ENCODE peak calls at places on chromosomes 11 and 22, in seven cellular contexts. C is sigmoid colon, I is heart left ventricle, L is right lobe of liver, F is A549, P is HCT116, Z is ovary. M is an unnamed sample. For H3K4me1, the result is how much of the 10 kb centered on the place peaks cover.

GRCh38 chr11:81494431-81494830 is 1239.2 kb downstream of the FAM181B start:
- DNase-seq in C (no peak), I (no peak), L (no peak), F (no peak), P (no peak), Z (no peak), M (no peak)

GRCh38 chr11:120658071-120658423 is 146.5 kb downstream of the GRIK4 start:
- DNase-seq in C (no peak), I (no peak), L (no peak), F (no peak), P (no peak), Z (no peak), M (no peak)

GRCh38 chr22:40721266-40721665 is 42.0 kb downstream of the MCHR1 start:
- DNase-seq in C (no peak), I (no peak), L (no peak), F (peak), P (no peak), Z (no peak), M (no peak)

GRCh38 chr11:27722117-27722844 is 22.0 kb upstream of the BDNF start:
- DNase-seq in C (no peak), I (no peak), L (no peak), F (no peak), P (no peak), Z (no peak), M (no peak)

GRCh38 chr11:128894685-128895084 is 3.5 kb downstream of the KCNJ5 start:
- DNase-seq in C (peak), I (peak), L (peak), F (no peak), P (no peak), Z (peak), M (no peak)

GRCh38 chr22:25762147-25762546 is 20.2 kb downstream of the MYO18B start:
- DNase-seq in C (no peak), I (no peak), L (no peak), F (no peak), P (no peak), Z (no peak), M (no peak)

GRCh38 chr11:57322881-57323467 is 1.8 kb downstream of the TNKS1BP1 start:
- DNase-seq in C (peak), I (no peak), L (no peak), F (no peak), P (no peak), Z (no peak), M (no peak)

GRCh38 chr22:46088541-46089311 is 61.6 kb upstream of the PPARA start:
- DNase-seq in C (peak), I (no peak), L (peak), F (no peak), P (no peak), Z (peak), M (peak)

DNA sequence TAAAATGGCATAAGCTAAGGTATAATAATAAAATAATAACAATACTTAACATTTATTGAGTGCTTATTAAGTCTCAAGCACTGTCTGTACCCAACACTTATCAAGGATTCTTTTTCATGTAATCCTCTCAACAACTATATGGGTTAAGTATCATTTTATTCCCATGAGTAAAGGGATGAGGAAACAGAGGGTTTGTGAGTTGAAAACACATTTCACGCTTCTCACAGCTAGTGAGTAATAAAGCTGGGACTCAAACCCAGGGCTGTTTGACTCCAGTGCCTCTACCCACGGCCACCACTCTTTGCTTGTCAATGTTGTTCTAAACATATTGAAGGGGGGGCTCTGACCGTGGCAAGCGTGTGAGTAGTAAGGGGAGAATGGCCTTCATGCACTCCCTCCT is 8.7 kb downstream of the CD3E start:
- DNase-seq in C (no peak), I (no peak), L (no peak), F (no peak), P (no peak), Z (no peak), M (no peak)
- H3K4me3 ChIP-seq in C (no peak), I (no peak), L (no peak), F (no peak), P (no peak), Z (no peak), M (no peak)

DNA sequence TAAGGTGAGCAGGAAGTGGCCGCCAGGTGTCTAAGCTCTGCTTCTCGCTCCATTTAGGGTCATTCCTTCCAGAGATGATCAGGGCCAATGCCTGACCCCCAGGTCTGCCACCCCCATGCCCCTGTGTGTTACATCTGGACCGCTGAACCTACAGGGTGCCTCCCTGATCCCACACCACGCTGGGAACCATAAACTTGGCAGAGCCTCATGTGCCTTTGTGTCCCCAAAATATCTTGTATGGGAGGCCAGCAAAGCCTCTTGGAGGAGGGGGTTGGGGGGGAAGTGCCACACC is 3.7 kb downstream of the TST start:
- DNase-seq in C (no peak), I (no peak), L (no peak), F (no peak), P (no peak), Z (no peak), M (no peak)
- H3K4me1 ChIP-seq in C (under half), I (under half), L (half or more), F (under half), P (under half), Z (under half), M (under half)

DNA sequence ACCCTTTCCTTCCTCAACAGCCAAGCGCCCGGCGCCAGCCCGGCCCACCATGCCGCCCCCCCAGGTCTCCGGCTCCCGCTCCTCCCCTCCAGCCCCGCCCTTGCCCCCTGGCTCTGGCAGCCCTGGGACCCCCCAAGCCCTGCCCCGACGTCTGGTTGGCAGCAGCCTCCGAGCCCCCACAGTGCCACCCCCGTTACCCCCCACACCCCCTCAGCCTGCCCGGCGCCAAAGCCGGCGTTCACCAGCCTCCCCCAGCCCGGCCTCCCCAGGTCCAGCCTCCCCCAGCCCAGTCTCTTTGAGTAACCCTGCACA is 3.3 kb upstream of the PDXP start:
- DNase-seq in C (no peak), I (no peak), L (no peak), F (no peak), P (no peak), Z (no peak), M (no peak)
- TF ChIP-seq POLR2A in C (no peak), I (no peak), L (no peak), F (no peak), P (no peak), Z (no peak), M (no peak)

GRCh38 chr11:6658647-6659046 is 3.0 kb upstream of the DCHS1 start:
- DNase-seq in C (no peak), I (no peak), L (no peak), F (no peak), P (no peak), Z (no peak), M (no peak)

GRCh38 chr11:6656581-6656915 is 939 bp upstream of the DCHS1 start:
- DNase-seq in C (no peak), I (no peak), L (no peak), F (no peak), P (no peak), Z (no peak), M (no peak)

GRCh38 chr11:6657346-6657745 is 1.7 kb upstream of the DCHS1 start:
- DNase-seq in C (no peak), I (no peak), L (no peak), F (no peak), P (no peak), Z (no peak), M (no peak)

GRCh38 chr11:6655790-6656580 is at the start of gene DCHS1:
- DNase-seq in C (peak), I (peak), L (peak), F (no peak), P (no peak), Z (peak), M (no peak)

DNA sequence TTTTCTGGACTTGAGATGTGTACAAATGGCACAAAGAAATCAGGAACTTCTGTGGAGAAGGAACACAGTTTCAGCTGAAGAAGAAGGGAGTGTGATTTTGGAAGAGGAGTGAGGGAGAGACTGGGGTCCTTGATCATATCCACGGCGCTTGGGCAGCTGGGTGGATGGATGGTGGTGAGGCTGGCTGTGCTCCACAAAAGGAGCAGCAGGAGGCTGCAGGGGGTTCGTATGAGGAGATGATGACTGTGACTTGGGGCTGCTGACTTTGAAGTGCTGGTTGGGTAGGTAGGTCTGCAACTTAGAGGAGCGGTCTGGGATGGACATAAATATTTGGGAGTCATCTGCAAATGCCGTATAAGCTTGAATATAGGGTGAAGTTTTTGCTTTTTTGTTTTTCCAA is 1.3 kb upstream of the DCHS1 start:
- DNase-seq in C (no peak), I (no peak), L (no peak), F (no peak), P (no peak), Z (no peak), M (no peak)
- H3K4me3 ChIP-seq in C (no peak), I (no peak), L (no peak), F (no peak), P (no peak), Z (no peak), M (no peak)

DNA sequence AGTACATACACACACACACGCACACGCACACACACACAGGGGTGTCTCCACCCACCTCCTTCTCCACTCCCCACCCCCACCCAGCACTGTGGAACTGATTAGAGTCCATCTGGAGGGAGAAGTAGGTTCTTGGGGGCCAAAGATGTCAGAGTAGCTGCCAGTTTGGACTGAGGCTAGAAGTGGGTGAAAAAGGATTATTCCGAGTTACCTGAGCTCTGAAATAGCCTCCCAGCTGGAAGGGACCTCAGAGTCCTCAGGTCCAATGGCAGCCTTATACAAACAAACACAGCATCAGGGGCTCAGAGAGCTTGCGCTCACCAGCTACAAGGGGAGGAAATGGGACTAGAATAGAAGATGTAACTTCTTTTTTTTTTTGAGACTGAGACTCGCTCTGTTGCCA is 20.8 kb downstream of the IL10RA start:
- DNase-seq in C (no peak), I (no peak), L (no peak), F (no peak), P (no peak), Z (no peak), M (no peak)
- H3K4me1 ChIP-seq in C (under half), I (half or more), L (under half), F (under half), P (under half), Z (under half), M (under half)

GRCh38 chr22:50196256-50196655 is 4.6 kb upstream of the SELENOO start:
- DNase-seq in C (no peak), I (no peak), L (no peak), F (no peak), P (no peak), Z (no peak), M (no peak)
- TF ChIP-seq POLR2A in C (no peak), I (no peak), L (no peak), F (no peak), P (no peak), Z (no peak), M (no peak)

GRCh38 chr11:10605941-10606381 is 37.5 kb upstream of the LYVE1 start:
- DNase-seq in C (peak), I (peak), L (peak), F (no peak), P (no peak), Z (peak), M (no peak)
- H3K4me3 ChIP-seq in C (peak), I (no peak), L (no peak), F (no peak), P (no peak), Z (no peak), M (no peak)

GRCh38 chr22:42682113-42682851 is 33.1 kb upstream of the CYB5R3 start:
- DNase-seq in C (no peak), I (no peak), L (no peak), F (no peak), P (no peak), Z (no peak), M (no peak)
- H3K4me1 ChIP-seq in C (half or more), I (half or more), L (under half), F (under half), P (under half), Z (under half), M (half or more)

DNA sequence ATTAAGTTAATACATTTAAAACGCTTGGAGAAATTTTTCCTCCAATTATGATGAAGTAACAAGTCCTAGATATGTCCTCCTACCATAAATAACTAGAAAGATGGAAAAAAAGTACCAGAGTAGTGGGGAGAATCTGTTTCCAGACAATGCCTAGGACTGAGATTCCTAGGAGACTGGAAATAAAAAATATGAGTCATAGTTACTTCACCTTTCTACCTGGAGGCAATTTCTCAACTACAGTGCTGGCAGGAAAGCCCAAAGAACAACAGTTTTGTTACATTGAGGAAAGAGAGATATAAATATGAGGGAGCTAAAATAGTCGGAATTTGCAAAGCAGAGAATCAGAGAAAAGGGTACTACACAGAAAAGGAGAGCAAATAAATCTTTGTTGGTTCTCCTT is 202.1 kb upstream of the ARHGAP42 start:
- DNase-seq in C (no peak), I (no peak), L (no peak), F (no peak), P (no peak), Z (no peak), M (no peak)
- TF ChIP-seq POLR2A in C (no peak), I (no peak), L (no peak), F (no peak), P (no peak), Z (no peak), M (no peak)